ENCODE peak calls at places on chromosomes 16 and 17, in eight cellular contexts. X is brain microvascular endothelial cell; E is activated naive CD4-positive, alpha-beta T cell treated with anti-CD3 and anti-CD28 coated beads for 36 hours; F is epithelial cell of prostate; H is NCI-H1092; V is RPMI7951; Y is heart left ventricle; S is Calu3. P is an unnamed sample.

GRCh38 chr17:29113334-29113733 is 66.9 kb downstream of the MYO18A start:
- DNase-seq in X (no peak), E (no peak), F (no peak), H (no peak), V (no peak), Y (no peak), S (no peak), P (no peak)

GRCh38 chr16:82072313-82072712 is 37.3 kb downstream of the HSD17B2 start:
- DNase-seq in X (no peak), E (no peak), F (no peak), H (no peak), V (no peak), Y (no peak), S (no peak), P (no peak)

GRCh38 chr17:74345433-74346241 is 16.0 kb downstream of the BTBD17 start:
- DNase-seq in X (no peak), E (no peak), F (no peak), H (no peak), V (no peak), Y (no peak), S (no peak), P (no peak)

GRCh38 chr16:56609463-56609921 is 1.1 kb downstream of the MT2A start:
- DNase-seq in X (peak; percentile 81), E (peak; percentile 91), F (no peak), H (peak; percentile 34), V (peak; percentile 92), Y (peak; percentile 78), S (peak; percentile 52), P (peak; percentile 76)

GRCh38 chr16:86466695-86467406 is 43.5 kb upstream of the FOXF1 start:
- DNase-seq in X (no peak), E (no peak), F (no peak), H (no peak), V (peak; percentile 91), Y (no peak), S (no peak), P (no peak)

GRCh38 chr17:69761767-69762321 is 313.2 kb upstream of the KCNJ16 start:
- DNase-seq in X (no peak), E (no peak), F (peak; percentile 95), H (no peak), V (peak; percentile 77), Y (no peak), S (no peak), P (peak; percentile 62)

GRCh38 chr16:76265434-76266045 is 11.7 kb upstream of the CNTNAP4 start:
- DNase-seq in X (no peak), E (peak; percentile 24), F (no peak), H (no peak), V (no peak), Y (no peak), S (peak; percentile 62), P (peak; percentile 43)

GRCh38 chr16:72013888-72014538 is 5.5 kb downstream of the DHODH start:
- DNase-seq in X (peak; percentile 3), E (no peak), F (no peak), H (no peak), V (no peak), Y (peak; percentile 55), S (no peak), P (no peak)

P was measured in DMS53.